ENCODE peak calls at places on chromosome 22, in ten cellular contexts. F, U, A, C, D, L, E, N, Y and Z are unnamed samples.

GRCh38 chr22:36756031-36756430 is 19.9 kb downstream of the IFT27 start:
- DNase-seq in L (peak), D (no peak), N (no peak), U (no peak), F (no peak), C (no peak), E (no peak), A (no peak), Y (no peak), Z (no peak)

GRCh38 chr22:43889366-43890253 is 2.2 kb downstream of the PNPLA5 start:
- DNase-seq in N (no peak), E (no peak), Y (no peak), L (no peak), C (no peak), A (no peak), D (no peak), U (no peak), F (peak), Z (no peak)

GRCh38 chr22:50014655-50015401 is 2.3 kb upstream of the IL17REL start:
- DNase-seq in C (no peak), U (no peak), L (no peak), Y (no peak), E (no peak), N (no peak), A (no peak), F (no peak), D (no peak), Z (no peak)

GRCh38 chr22:37163618-37164534 is 14.2 kb upstream of the IL2RB start:
- DNase-seq in C (peak), Y (no peak), N (no peak), F (no peak), U (no peak), L (no peak), E (peak), A (peak), D (no peak), Z (no peak)

GRCh38 chr22:42939451-42939881 is 75.5 kb downstream of the PACSIN2 start:
- DNase-seq in A (no peak), F (no peak), U (no peak), Y (no peak), E (no peak), N (no peak), L (peak), C (no peak), D (no peak), Z (no peak)

GRCh38 chr22:29784451-29785361 is 17.5 kb downstream of the UQCR10 start:
- DNase-seq in A (no peak), U (peak), N (no peak), L (peak), E (no peak), Y (no peak), F (no peak), D (no peak), C (no peak), Z (no peak)

GRCh38 chr22:48895831-48896765 is 931.6 kb downstream of the BRD1 start:
- DNase-seq in F (no peak), E (no peak), D (no peak), N (peak), C (peak), A (no peak), Y (no peak), L (no peak), U (no peak), Z (no peak)

GRCh38 chr22:42132457-42132856 is 1.8 kb upstream of the CYP2D6 start:
- DNase-seq in Y (no peak), F (no peak), U (no peak), N (no peak), C (no peak), A (no peak), L (no peak), D (no peak), E (peak), Z (no peak)

GRCh38 chr22:37204045-37204655 is 8.1 kb downstream of the SSTR3 start:
- DNase-seq in N (no peak), D (no peak), Y (no peak), E (no peak), F (no peak), U (no peak), A (no peak), C (no peak), L (no peak), Z (no peak)

GRCh38 chr22:42895087-42895486 is 38.0 kb upstream of the ARFGAP3 start:
- DNase-seq in C (no peak), L (no peak), N (no peak), E (peak), D (no peak), F (no peak), Y (no peak), U (no peak), A (no peak), Z (no peak)

GRCh38 chr22:43088616-43088978 is 594 bp downstream of the TTLL1 start:
- DNase-seq in F (no peak), A (no peak), N (no peak), L (no peak), E (no peak), C (no peak), Y (no peak), U (no peak), D (no peak), Z (no peak)

GRCh38 chr22:31917227-31917921 is 27.0 kb upstream of the YWHAH start:
- DNase-seq in A (no peak), N (no peak), U (no peak), Y (no peak), E (peak), D (no peak), L (no peak), F (no peak), C (no peak), Z (no peak)

GRCh38 chr22:37197451-37198289 is 9.6 kb upstream of the C1QTNF6 start:
- DNase-seq in D (no peak), C (no peak), E (no peak), L (peak), F (no peak), A (no peak), Y (peak), N (no peak), U (peak), Z (no peak)

GRCh38 chr22:48498526-48499331 is 1328.9 kb downstream of the BRD1 start:
- DNase-seq in A (no peak), D (no peak), U (no peak), F (no peak), E (no peak), Y (no peak), L (no peak), C (no peak), N (no peak), Z (no peak)

GRCh38 chr22:31055322-31056159 is 25.6 kb upstream of the SMTN start:
- DNase-seq in Y (peak), D (peak), E (no peak), F (peak), C (no peak), N (peak), L (peak), A (no peak), U (peak), Z (no peak)

GRCh38 chr22:37244114-37244921 is at the start of gene RAC2:
- DNase-seq in N (no peak), U (peak), D (no peak), E (peak), Y (peak), F (no peak), A (peak), L (peak), C (peak), Z (peak)

GRCh38 chr22:39148727-39149535 is 3.5 kb downstream of the CBX7 start:
- DNase-seq in E (peak), Y (no peak), C (peak), F (no peak), N (no peak), D (no peak), U (no peak), L (peak), A (peak), Z (no peak)

GRCh38 chr22:38513063-38513462 is 7.0 kb upstream of the DDX17 start:
- DNase-seq in C (no peak), E (peak), Y (no peak), F (no peak), L (no peak), D (no peak), N (no peak), U (no peak), A (peak), Z (no peak)

GRCh38 chr22:19959587-19960490 is 18.2 kb upstream of the TXNRD2 start:
- DNase-seq in Y (no peak), N (no peak), D (no peak), U (no peak), L (no peak), F (no peak), C (no peak), E (no peak), A (no peak), Z (no peak)

GRCh38 chr22:21632237-21632895 is at the start of gene CCDC116:
- DNase-seq in F (no peak), C (peak), U (no peak), E (no peak), D (no peak), A (peak), N (no peak), L (no peak), Y (no peak), Z (no peak)